ENCODE peak calls at places on chromosome X, in nine cellular contexts. L is ovary, Z is A549, E is stomach, S is K562, D is GM12878, A is transverse colon, V is tibial nerve, K is H1. C is an unnamed sample.

GRCh38 chrX:394830-395229 is 8.1 kb upstream of the PPP2R3B start:
- DNase-seq in D (no peak), E (no peak), S (no peak), V (no peak), K (no peak), L (no peak), A (no peak), Z (no peak), C (no peak)

GRCh38 chrX:101263766-101264165 is 27.4 kb downstream of the TAF7L start:
- DNase-seq in L (no peak), V (no peak), S (no peak), E (no peak), Z (no peak), D (no peak), A (no peak), K (no peak), C (no peak)

GRCh38 chrX:33156152-33156726 is 55.1 kb downstream of the DMD start:
- DNase-seq in D (no peak), E (no peak), A (no peak), V (no peak), S (no peak), K (no peak), L (no peak), Z (no peak), C (no peak)

GRCh38 chrX:148271263-148271662 is 229.2 kb upstream of the AFF2 start:
- DNase-seq in S (no peak), E (no peak), A (no peak), L (no peak), D (no peak), V (no peak), K (no peak), Z (no peak), C (no peak)

GRCh38 chrX:110671068-110671803 is 124.4 kb downstream of the CHRDL1 start:
- DNase-seq in A (no peak), K (no peak), S (peak; percentile 1), V (no peak), L (no peak), E (no peak), Z (no peak), D (peak; percentile 8), C (no peak)

GRCh38 chrX:71320126-71320525 is 18.6 kb downstream of the ITGB1BP2 start:
- DNase-seq in K (no peak), Z (no peak), S (no peak), A (no peak), V (no peak), E (no peak), L (no peak), D (no peak), C (no peak)

GRCh38 chrX:149510386-149510785 is 5.3 kb upstream of the IDS start:
- DNase-seq in D (no peak), K (no peak), Z (no peak), S (no peak), E (no peak), L (no peak), A (no peak), V (no peak), C (no peak)

GRCh38 chrX:66731398-66731797 is 92.5 kb upstream of the EDA2R start:
- DNase-seq in V (no peak), L (no peak), K (no peak), S (peak; percentile 26), A (no peak), D (peak; percentile 3), E (no peak), Z (peak; percentile 1), C (no peak)

GRCh38 chrX:10447577-10448214 is 172.7 kb downstream of the MID1 start:
- DNase-seq in S (no peak), A (no peak), V (no peak), L (no peak), K (no peak), E (no peak), D (no peak), Z (no peak), C (no peak)

GRCh38 chrX:119417842-119418241 is 18.7 kb downstream of the SLC25A43 start:
- DNase-seq in Z (no peak), E (no peak), V (no peak), D (no peak), A (no peak), S (peak; percentile 25), L (no peak), K (no peak), C (no peak)

GRCh38 chrX:69614896-69615295 is 1.0 kb upstream of the EDA start:
- DNase-seq in K (no peak), D (no peak), S (no peak), L (peak; percentile 7), E (no peak), Z (no peak), A (no peak), V (peak; percentile 12), C (no peak)

GRCh38 chrX:118271770-118272169 is 74.1 kb upstream of the WDR44 start:
- DNase-seq in Z (no peak), S (peak; percentile 23), V (no peak), D (no peak), L (no peak), E (no peak), K (no peak), A (no peak), C (no peak)

GRCh38 chrX:17042046-17042445 is 95.6 kb downstream of the REPS2 start:
- DNase-seq in Z (no peak), E (no peak), K (no peak), D (no peak), V (no peak), L (no peak), A (no peak), S (no peak), C (no peak)

GRCh38 chrX:150212672-150213480 is 150.2 kb upstream of the MAMLD1 start:
- DNase-seq in A (no peak), E (peak; percentile 57), V (no peak), D (no peak), K (no peak), Z (no peak), S (no peak), L (no peak), C (no peak)

GRCh38 chrX:1393871-1394615 is 2.1 kb upstream of the SLC25A6 start:
- DNase-seq in Z (no peak), V (no peak), L (no peak), S (peak; percentile 18), E (peak; percentile 3), D (no peak), K (no peak), A (no peak), C (no peak)

GRCh38 chrX:104166735-104167436 is 633 bp downstream of the FAM199X start:
- DNase-seq in V (peak; percentile 7), D (no peak), A (no peak), Z (peak; percentile 4), L (no peak), S (peak; percentile 25), K (no peak), E (no peak), C (no peak)

GRCh38 chrX:38805294-38806053 is 4.2 kb downstream of the MID1IP1 start:
- DNase-seq in K (no peak), L (peak; percentile 60), D (no peak), E (peak; percentile 74), Z (peak; percentile 21), V (peak; percentile 36), S (peak; percentile 74), A (peak; percentile 71), C (peak; percentile 75)
- TF ChIP-seq POLR2A in K (peak; percentile 51), L (peak; percentile 37), D (peak; percentile 72), E (no peak), Z (no peak), V (no peak), S (peak; percentile 33), A (peak; percentile 31), C (no peak)

GRCh38 chrX:153640045-153640686 is 6.8 kb upstream of the DUSP9 start:
- DNase-seq in V (no peak), K (no peak), A (no peak), Z (no peak), S (no peak), D (no peak), L (no peak), E (peak; percentile 17), C (peak; percentile 56)

GRCh38 chrX:153638041-153638371 is 9.0 kb upstream of the DUSP9 start:
- DNase-seq in D (no peak), V (no peak), Z (no peak), E (no peak), A (no peak), K (no peak), S (no peak), L (no peak), C (no peak)

GRCh38 chrX:153637121-153638040 is 9.6 kb upstream of the DUSP9 start:
- DNase-seq in K (no peak), V (no peak), Z (no peak), L (no peak), A (no peak), S (no peak), E (no peak), D (no peak), C (no peak)

GRCh38 chrX:153639177-153640044 is 7.6 kb upstream of the DUSP9 start:
- DNase-seq in L (no peak), K (no peak), E (peak; percentile 20), V (no peak), A (no peak), D (no peak), S (no peak), Z (no peak), C (no peak)

GRCh38 chrX:153638436-153639176 is 8.4 kb upstream of the DUSP9 start:
- DNase-seq in S (no peak), D (no peak), A (no peak), Z (no peak), V (no peak), K (no peak), E (peak; percentile 15), L (no peak), C (no peak)
- TF ChIP-seq EP300 in S (no peak), D (no peak), A (no peak), Z (no peak), V (no peak), K (no peak), E (no peak), L (no peak), C (no peak)

DNA sequence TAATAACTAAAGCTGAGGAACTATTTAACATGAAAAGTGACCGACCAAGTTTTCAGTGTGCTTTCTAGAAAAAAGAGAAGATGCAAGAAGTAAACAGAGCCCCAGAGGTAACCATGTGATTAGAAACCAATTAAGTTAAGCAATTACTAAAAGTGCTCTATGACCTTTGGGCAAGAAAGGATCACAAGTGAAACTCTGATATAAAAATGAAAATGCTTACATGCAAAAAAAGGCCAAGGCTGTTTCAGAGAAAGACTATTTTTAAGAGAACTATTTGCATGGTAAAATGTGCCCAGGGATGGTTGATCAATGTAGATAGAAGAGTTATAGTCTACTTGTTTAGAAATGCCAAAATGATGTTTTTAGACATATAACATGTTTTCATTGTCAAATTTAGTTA is 22.0 kb downstream of the KLHL15 start:
- DNase-seq in A (no peak), L (no peak), E (no peak), S (no peak), Z (no peak), K (no peak), D (no peak), V (no peak), C (no peak)
- H3K27ac ChIP-seq in A (no peak overlapping the region), L (no peak overlapping the region), E (no peak overlapping the region), S (no peak overlapping the region), Z (no peak overlapping the region), K (no peak overlapping the region), D (peak overlapping the region; percentile 18), V (no peak overlapping the region), C (no peak overlapping the region)

DNA sequence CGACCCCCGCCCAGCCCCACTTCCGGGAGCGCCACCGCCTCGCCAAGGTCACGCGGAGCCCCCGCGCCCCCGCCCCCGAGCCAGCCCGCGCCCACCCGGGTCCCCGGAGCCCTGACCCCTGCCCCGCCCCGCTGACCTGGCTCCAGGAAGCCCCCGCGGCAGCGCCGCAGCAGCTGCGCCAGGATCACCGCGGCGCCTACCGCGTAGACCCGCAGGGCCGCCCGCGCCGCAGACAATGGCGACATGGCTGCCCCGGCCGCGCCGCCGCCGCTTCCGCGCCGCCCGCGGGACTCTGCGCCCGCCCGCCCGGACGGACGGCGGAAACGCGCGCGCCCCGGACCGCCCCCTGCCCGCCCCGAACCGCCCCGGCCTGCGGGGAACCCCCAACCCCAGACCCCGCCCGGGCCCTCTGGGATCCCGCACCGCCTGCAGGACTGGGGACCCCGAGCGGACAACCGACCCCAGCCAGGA is at the start of the genes DHRSX and ZBED1:
- DNase-seq in S (peak; percentile 29), D (no peak), Z (peak; percentile 40), E (peak; percentile 51), A (peak; percentile 48), V (no peak), L (peak; percentile 33), K (no peak), C (no peak)
- TF ChIP-seq POLR2A in S (no peak), D (peak; percentile 88), Z (peak; percentile 74), E (no peak), A (no peak), V (no peak), L (no peak), K (peak; percentile 66), C (no peak)

C was measured in suprapubic skin.